ENCODE peak calls at places on chromosomes 13 and 19, in eight cellular contexts. One of them, this sample, is unnamed.

GRCh38 chr13:98225036-98225940 is 48.2 kb upstream of the RNF113B start:
- DNase-seq in left colon: no peak
- DNase-seq in tibial artery: no peak
- DNase-seq in GM19239: no peak
- DNase-seq in C1 segment of cervical spinal cord: no peak
- DNase-seq in stromal cell of bone marrow: no peak
- DNase-seq in G401: peak; percentile 12
- DNase-seq in NCI-H1417 treated with DMSO at 0.1 percent for 48 hours: no peak
- DNase-seq in this sample: no peak

GRCh38 chr19:51712461-51713081 is 11.2 kb downstream of the HAS1 start:
- DNase-seq in GM19239: no peak
- DNase-seq in G401: peak; percentile 22
- DNase-seq in C1 segment of cervical spinal cord: no peak
- DNase-seq in stromal cell of bone marrow: no peak
- DNase-seq in left colon: no peak
- DNase-seq in NCI-H1417 treated with DMSO at 0.1 percent for 48 hours: no peak
- DNase-seq in tibial artery: no peak
- DNase-seq in this sample: no peak

GRCh38 chr19:15614507-15615379 is at the start of gene CYP4F8:
- DNase-seq in G401: no peak
- DNase-seq in GM19239: no peak
- DNase-seq in tibial artery: no peak
- DNase-seq in NCI-H1417 treated with DMSO at 0.1 percent for 48 hours: no peak
- DNase-seq in left colon: no peak
- DNase-seq in C1 segment of cervical spinal cord: no peak
- DNase-seq in stromal cell of bone marrow: no peak
- DNase-seq in this sample: no peak

GRCh38 chr13:29505511-29505910 is 90.0 kb downstream of the SLC7A1 start:
- DNase-seq in tibial artery: no peak
- DNase-seq in G401: no peak
- DNase-seq in stromal cell of bone marrow: no peak
- DNase-seq in left colon: no peak
- DNase-seq in GM19239: no peak
- DNase-seq in C1 segment of cervical spinal cord: no peak
- DNase-seq in NCI-H1417 treated with DMSO at 0.1 percent for 48 hours: no peak
- DNase-seq in this sample: no peak

GRCh38 chr13:73876323-73876722 is 257.9 kb downstream of the KLF12 start:
- DNase-seq in G401: no peak
- DNase-seq in NCI-H1417 treated with DMSO at 0.1 percent for 48 hours: no peak
- DNase-seq in GM19239: no peak
- DNase-seq in left colon: no peak
- DNase-seq in tibial artery: no peak
- DNase-seq in stromal cell of bone marrow: no peak
- DNase-seq in C1 segment of cervical spinal cord: no peak
- DNase-seq in this sample: no peak

GRCh38 chr13:80084086-80084676 is 256.7 kb downstream of the SPRY2 start:
- DNase-seq in left colon: no peak
- DNase-seq in C1 segment of cervical spinal cord: no peak
- DNase-seq in stromal cell of bone marrow: peak; percentile 95
- DNase-seq in G401: peak; percentile 93
- DNase-seq in tibial artery: no peak
- DNase-seq in NCI-H1417 treated with DMSO at 0.1 percent for 48 hours: peak; percentile 64
- DNase-seq in GM19239: no peak
- DNase-seq in this sample: no peak

GRCh38 chr19:38952395-38953165 is 21.8 kb downstream of the MRPS12 start:
- DNase-seq in NCI-H1417 treated with DMSO at 0.1 percent for 48 hours: peak; percentile 0
- DNase-seq in C1 segment of cervical spinal cord: no peak
- DNase-seq in G401: peak; percentile 39
- DNase-seq in GM19239: peak; percentile 32
- DNase-seq in tibial artery: no peak
- DNase-seq in left colon: peak; percentile 38
- DNase-seq in stromal cell of bone marrow: no peak
- DNase-seq in this sample: no peak

GRCh38 chr13:110944121-110944967 is 29.5 kb upstream of the ANKRD10 start:
- DNase-seq in GM19239: peak; percentile 25
- DNase-seq in stromal cell of bone marrow: peak; percentile 31
- DNase-seq in left colon: no peak
- DNase-seq in G401: peak; percentile 55
- DNase-seq in tibial artery: no peak
- DNase-seq in C1 segment of cervical spinal cord: no peak
- DNase-seq in NCI-H1417 treated with DMSO at 0.1 percent for 48 hours: no peak
- DNase-seq in this sample: no peak

GRCh38 chr13:114039471-114040141 is 65.7 kb upstream of the C13orf46 start:
- DNase-seq in tibial artery: no peak
- DNase-seq in G401: no peak
- DNase-seq in NCI-H1417 treated with DMSO at 0.1 percent for 48 hours: no peak
- DNase-seq in left colon: no peak
- DNase-seq in C1 segment of cervical spinal cord: no peak
- DNase-seq in stromal cell of bone marrow: no peak
- DNase-seq in GM19239: no peak
- DNase-seq in this sample: no peak

GRCh38 chr19:5436101-5436947 is 18.9 kb upstream of the ZNRF4 start:
- DNase-seq in NCI-H1417 treated with DMSO at 0.1 percent for 48 hours: peak; percentile 12
- DNase-seq in tibial artery: no peak
- DNase-seq in G401: peak; percentile 85
- DNase-seq in GM19239: no peak
- DNase-seq in C1 segment of cervical spinal cord: no peak
- DNase-seq in stromal cell of bone marrow: no peak
- DNase-seq in left colon: no peak
- DNase-seq in this sample: no peak

GRCh38 chr19:531009-531752 is 379 bp upstream of the CDC34 start:
- DNase-seq in left colon: peak; percentile 84
- DNase-seq in stromal cell of bone marrow: peak; percentile 48
- DNase-seq in G401: peak; percentile 62
- DNase-seq in NCI-H1417 treated with DMSO at 0.1 percent for 48 hours: peak; percentile 62
- DNase-seq in GM19239: peak; percentile 100
- DNase-seq in tibial artery: peak; percentile 69
- DNase-seq in C1 segment of cervical spinal cord: no peak
- DNase-seq in this sample: peak; percentile 83

GRCh38 chr19:12090807-12091206 is 26.3 kb downstream of the ZNF844 start:
- DNase-seq in NCI-H1417 treated with DMSO at 0.1 percent for 48 hours: no peak
- DNase-seq in stromal cell of bone marrow: peak; percentile 54
- DNase-seq in G401: peak; percentile 21
- DNase-seq in tibial artery: peak; percentile 51
- DNase-seq in GM19239: peak; percentile 28
- DNase-seq in left colon: peak; percentile 59
- DNase-seq in C1 segment of cervical spinal cord: no peak
- DNase-seq in this sample: peak; percentile 69

GRCh38 chr19:42325896-42326771 is 699 bp downstream of the MEGF8 start:
- DNase-seq in tibial artery: no peak
- DNase-seq in left colon: peak; percentile 44
- DNase-seq in GM19239: no peak
- DNase-seq in C1 segment of cervical spinal cord: no peak
- DNase-seq in stromal cell of bone marrow: no peak
- DNase-seq in G401: no peak
- DNase-seq in NCI-H1417 treated with DMSO at 0.1 percent for 48 hours: no peak
- DNase-seq in this sample: no peak

GRCh38 chr19:51514866-51515481 is 13.4 kb upstream of the SIGLEC12 start:
- DNase-seq in NCI-H1417 treated with DMSO at 0.1 percent for 48 hours: no peak
- DNase-seq in stromal cell of bone marrow: peak; percentile 22
- DNase-seq in GM19239: peak; percentile 43
- DNase-seq in C1 segment of cervical spinal cord: no peak
- DNase-seq in G401: peak; percentile 65
- DNase-seq in left colon: no peak
- DNase-seq in tibial artery: no peak
- DNase-seq in this sample: no peak

GRCh38 chr13:85333511-85333910 is 465.7 kb downstream of the SLITRK6 start:
- DNase-seq in left colon: no peak
- DNase-seq in GM19239: no peak
- DNase-seq in tibial artery: no peak
- DNase-seq in NCI-H1417 treated with DMSO at 0.1 percent for 48 hours: no peak
- DNase-seq in G401: peak; percentile 66
- DNase-seq in stromal cell of bone marrow: no peak
- DNase-seq in C1 segment of cervical spinal cord: no peak
- DNase-seq in this sample: no peak

GRCh38 chr13:105773887-105774538 is 761.4 kb downstream of the EFNB2 start:
- DNase-seq in left colon: no peak
- DNase-seq in G401: no peak
- DNase-seq in NCI-H1417 treated with DMSO at 0.1 percent for 48 hours: no peak
- DNase-seq in C1 segment of cervical spinal cord: no peak
- DNase-seq in GM19239: no peak
- DNase-seq in tibial artery: no peak
- DNase-seq in stromal cell of bone marrow: no peak
- DNase-seq in this sample: no peak

GRCh38 chr13:107203146-107203847 is 635.4 kb upstream of the ARGLU1 start:
- DNase-seq in tibial artery: no peak
- DNase-seq in stromal cell of bone marrow: no peak
- DNase-seq in left colon: no peak
- DNase-seq in NCI-H1417 treated with DMSO at 0.1 percent for 48 hours: no peak
- DNase-seq in GM19239: no peak
- DNase-seq in G401: no peak
- DNase-seq in C1 segment of cervical spinal cord: no peak
- DNase-seq in this sample: no peak

GRCh38 chr13:103815619-103816018 is 749.4 kb upstream of the SLC10A2 start:
- DNase-seq in NCI-H1417 treated with DMSO at 0.1 percent for 48 hours: no peak
- DNase-seq in C1 segment of cervical spinal cord: no peak
- DNase-seq in G401: no peak
- DNase-seq in left colon: no peak
- DNase-seq in tibial artery: no peak
- DNase-seq in stromal cell of bone marrow: no peak
- DNase-seq in GM19239: no peak
- DNase-seq in this sample: no peak

GRCh38 chr13:114081761-114082681 is 50.4 kb downstream of the RASA3 start:
- DNase-seq in G401: no peak
- DNase-seq in C1 segment of cervical spinal cord: no peak
- DNase-seq in GM19239: no peak
- DNase-seq in tibial artery: no peak
- DNase-seq in NCI-H1417 treated with DMSO at 0.1 percent for 48 hours: no peak
- DNase-seq in left colon: no peak
- DNase-seq in stromal cell of bone marrow: no peak
- DNase-seq in this sample: no peak

This sample was measured in ureter.